ENCODE peak calls at places on chromosome 18, in nine cellular contexts. Y, X, Z, J, C, S, R, A and V are unnamed samples.

GRCh38 chr18:73579698-73580097 is 567.9 kb downstream of the FBXO15 start:
- DNase-seq in Y (no peak), X (no peak), Z (no peak), J (no peak), C (no peak), S (no peak), R (no peak), A (no peak), V (no peak)

GRCh38 chr18:8833480-8833879 is 128.1 kb downstream of the MTCL1 start:
- DNase-seq in Y (no peak), X (no peak), Z (no peak), J (no peak), C (no peak), S (no peak), R (no peak), A (no peak), V (no peak)

GRCh38 chr18:48166971-48167370 is 236.5 kb upstream of the SMAD2 start:
- DNase-seq in Y (no peak), X (no peak), Z (no peak), J (no peak), C (no peak), S (no peak), R (no peak), A (no peak), V (no peak)

GRCh38 chr18:58862851-58863538 is 1.7 kb upstream of the ZNF532 start:
- DNase-seq in Y (peak; percentile 9), X (no peak), Z (no peak), J (no peak), C (peak; percentile 42), S (peak; percentile 33), R (no peak), A (peak; percentile 59), V (no peak)

GRCh38 chr18:21192308-21192624 is 49.8 kb upstream of the GREB1L start:
- DNase-seq in Y (no peak), X (no peak), Z (no peak), J (no peak), C (no peak), S (no peak), R (no peak), A (no peak), V (no peak)

GRCh38 chr18:48786621-48787522 is 163.9 kb downstream of the SMAD7 start:
- DNase-seq in Y (no peak), X (no peak), Z (no peak), J (no peak), C (peak; percentile 45), S (no peak), R (no peak), A (no peak), V (no peak)

GRCh38 chr18:42183746-42184145 is 228.7 kb downstream of the PIK3C3 start:
- DNase-seq in Y (no peak), X (peak; percentile 53), Z (peak; percentile 59), J (no peak), C (no peak), S (no peak), R (no peak), A (no peak), V (peak; percentile 84)

GRCh38 chr18:54020346-54020745 is 204.1 kb downstream of the MBD2 start:
- DNase-seq in Y (no peak), X (no peak), Z (no peak), J (no peak), C (no peak), S (no peak), R (no peak), A (no peak), V (no peak)

GRCh38 chr18:24071029-24071428 is 56.5 kb downstream of the TTC39C start:
- DNase-seq in Y (no peak), X (no peak), Z (no peak), J (no peak), C (no peak), S (no peak), R (no peak), A (no peak), V (no peak)

GRCh38 chr18:7676253-7676873 is 109.2 kb downstream of the PTPRM start:
- DNase-seq in Y (no peak), X (no peak), Z (no peak), J (no peak), C (no peak), S (no peak), R (no peak), A (no peak), V (no peak)

GRCh38 chr18:30522288-30522929 is 520.1 kb downstream of the DSC3 start:
- DNase-seq in Y (no peak), X (no peak), Z (no peak), J (no peak), C (no peak), S (no peak), R (no peak), A (peak; percentile 29), V (no peak)

GRCh38 chr18:49697757-49698595 is 115.4 kb downstream of the ACAA2 start:
- DNase-seq in Y (no peak), X (no peak), Z (peak; percentile 34), J (no peak), C (no peak), S (no peak), R (no peak), A (peak; percentile 44), V (peak; percentile 23)

GRCh38 chr18:31274915-31275314 is 43.0 kb upstream of the DSG1 start:
- DNase-seq in Y (no peak), X (peak; percentile 20), Z (no peak), J (no peak), C (no peak), S (no peak), R (no peak), A (no peak), V (no peak)

GRCh38 chr18:54415086-54415485 is 57.4 kb downstream of the C18orf54 start:
- DNase-seq in Y (no peak), X (no peak), Z (no peak), J (no peak), C (no peak), S (no peak), R (no peak), A (no peak), V (no peak)

GRCh38 chr18:67132919-67133318 is 383.6 kb downstream of the DSEL start:
- DNase-seq in Y (no peak), X (no peak), Z (no peak), J (peak; percentile 68), C (no peak), S (no peak), R (no peak), A (no peak), V (no peak)

GRCh38 chr18:10751711-10752110 is 225.9 kb downstream of the NAPG start:
- DNase-seq in Y (no peak), X (no peak), Z (no peak), J (no peak), C (no peak), S (no peak), R (no peak), A (no peak), V (no peak)

GRCh38 chr18:60389314-60389713 is 16.7 kb upstream of the MC4R start:
- DNase-seq in Y (no peak), X (no peak), Z (no peak), J (no peak), C (no peak), S (no peak), R (no peak), A (no peak), V (no peak)

GRCh38 chr18:27838230-27838629 is 338.7 kb downstream of the CDH2 start:
- DNase-seq in Y (no peak), X (no peak), Z (no peak), J (no peak), C (no peak), S (no peak), R (no peak), A (no peak), V (no peak)

GRCh38 chr18:73283788-73284187 is 416.0 kb upstream of the NETO1 start:
- DNase-seq in Y (no peak), X (peak; percentile 31), Z (no peak), J (no peak), C (no peak), S (no peak), R (no peak), A (no peak), V (peak; percentile 48)

GRCh38 chr18:68623342-68623741 is 91.6 kb downstream of the TMX3 start:
- DNase-seq in Y (peak; percentile 4), X (peak; percentile 58), Z (peak; percentile 45), J (no peak), C (peak; percentile 44), S (peak; percentile 35), R (no peak), A (peak; percentile 59), V (peak; percentile 64)

GRCh38 chr18:13437801-13438506 is 219.4 kb downstream of the LDLRAD4 start:
- DNase-seq in Y (peak; percentile 26), X (no peak), Z (no peak), J (no peak), C (no peak), S (peak; percentile 70), R (peak; percentile 30), A (no peak), V (no peak)

GRCh38 chr18:23703057-23703986 is 14.1 kb downstream of the LAMA3 start:
- DNase-seq in Y (peak; percentile 18), X (peak; percentile 44), Z (no peak), J (no peak), C (no peak), S (peak; percentile 12), R (no peak), A (no peak), V (peak; percentile 71)

GRCh38 chr18:6628189-6628588 is 101.3 kb upstream of the ARHGAP28 start:
- DNase-seq in Y (no peak), X (no peak), Z (no peak), J (no peak), C (no peak), S (no peak), R (no peak), A (no peak), V (no peak)

GRCh38 chr18:76394780-76395476 is 100.1 kb downstream of the ZNF516 start:
- DNase-seq in Y (no peak), X (no peak), Z (no peak), J (no peak), C (no peak), S (no peak), R (no peak), A (no peak), V (peak; percentile 73)

GRCh38 chr18:64438178-64438577 is 289.3 kb upstream of the LINC00305 start:
- DNase-seq in Y (no peak), X (no peak), Z (no peak), J (no peak), C (no peak), S (no peak), R (no peak), A (no peak), V (no peak)

GRCh38 chr18:36993068-36993467 is 164.1 kb downstream of the KIAA1328 start:
- DNase-seq in Y (no peak), X (peak; percentile 16), Z (peak; percentile 26), J (no peak), C (no peak), S (no peak), R (no peak), A (no peak), V (peak; percentile 55)

GRCh38 chr18:68608861-68609465 is 105.9 kb downstream of the TMX3 start:
- DNase-seq in Y (no peak), X (no peak), Z (no peak), J (no peak), C (no peak), S (no peak), R (no peak), A (no peak), V (no peak)

GRCh38 chr18:74775239-74775638 is 177.6 kb downstream of the ZNF407 start:
- DNase-seq in Y (no peak), X (peak; percentile 49), Z (no peak), J (no peak), C (no peak), S (no peak), R (no peak), A (no peak), V (peak; percentile 49)

GRCh38 chr18:52531836-52532235 is 191.8 kb downstream of the DCC start:
- DNase-seq in Y (no peak), X (no peak), Z (no peak), J (no peak), C (no peak), S (no peak), R (no peak), A (no peak), V (no peak)

GRCh38 chr18:7576685-7577084 is 9.6 kb downstream of the PTPRM start:
- DNase-seq in Y (no peak), X (no peak), Z (no peak), J (no peak), C (no peak), S (no peak), R (no peak), A (no peak), V (peak; percentile 55)

GRCh38 chr18:76958692-76959341 is 136.5 kb downstream of the ZNF236 start:
- DNase-seq in Y (no peak), X (no peak), Z (no peak), J (no peak), C (no peak), S (no peak), R (no peak), A (no peak), V (no peak)